ENCODE peak calls at places on chromosomes 13 and 19, in ten cellular contexts. One of them, this sample, is unnamed. For H3K36me3, the result is how much of the 10 kb centered on the place peaks cover.

GRCh38 chr19:49761625-49762311 is 1.3 kb downstream of the TSKS start:
- DNase-seq in Peyer's patch: no peak
- DNase-seq in left ventricle myocardium inferior: peak
- DNase-seq in esophagus squamous epithelium: no peak
- DNase-seq in cardiac muscle cell: peak
- DNase-seq in brain microvascular endothelial cell: peak
- DNase-seq in fibroblast of lung: peak
- DNase-seq in mucosa of descending colon: no peak
- DNase-seq in colonic mucosa: no peak
- DNase-seq in left lung: no peak
- DNase-seq in this sample: peak

GRCh38 chr13:92806215-92806614 is 420.4 kb upstream of the GPC6 start:
- DNase-seq in mucosa of descending colon: no peak
- DNase-seq in Peyer's patch: no peak
- DNase-seq in colonic mucosa: peak
- DNase-seq in brain microvascular endothelial cell: no peak
- DNase-seq in cardiac muscle cell: no peak
- DNase-seq in fibroblast of lung: peak
- DNase-seq in left lung: no peak
- DNase-seq in esophagus squamous epithelium: no peak
- DNase-seq in left ventricle myocardium inferior: no peak
- DNase-seq in this sample: no peak

GRCh38 chr13:99119686-99120085 is 81.0 kb upstream of the UBAC2 start:
- DNase-seq in Peyer's patch: no peak
- DNase-seq in colonic mucosa: no peak
- DNase-seq in esophagus squamous epithelium: no peak
- DNase-seq in cardiac muscle cell: no peak
- DNase-seq in left lung: no peak
- DNase-seq in brain microvascular endothelial cell: peak
- DNase-seq in mucosa of descending colon: no peak
- DNase-seq in fibroblast of lung: no peak
- DNase-seq in left ventricle myocardium inferior: no peak
- DNase-seq in this sample: no peak

GRCh38 chr13:99281811-99282263 is 23.7 kb upstream of the GPR18 start:
- DNase-seq in esophagus squamous epithelium: no peak
- DNase-seq in colonic mucosa: peak
- DNase-seq in Peyer's patch: peak
- DNase-seq in left lung: peak
- DNase-seq in left ventricle myocardium inferior: peak
- DNase-seq in brain microvascular endothelial cell: no peak
- DNase-seq in mucosa of descending colon: peak
- DNase-seq in fibroblast of lung: no peak
- DNase-seq in cardiac muscle cell: no peak
- DNase-seq in this sample: no peak

GRCh38 chr19:34214040-34214439 is 40.3 kb upstream of the GARRE1 start:
- DNase-seq in colonic mucosa: no peak
- DNase-seq in left ventricle myocardium inferior: no peak
- DNase-seq in left lung: no peak
- DNase-seq in brain microvascular endothelial cell: no peak
- DNase-seq in Peyer's patch: no peak
- DNase-seq in cardiac muscle cell: no peak
- DNase-seq in mucosa of descending colon: no peak
- DNase-seq in esophagus squamous epithelium: no peak
- DNase-seq in fibroblast of lung: no peak
- DNase-seq in this sample: no peak

GRCh38 chr13:111629457-111629856 is 309.0 kb downstream of the TEX29 start:
- DNase-seq in Peyer's patch: no peak
- DNase-seq in esophagus squamous epithelium: no peak
- DNase-seq in left lung: no peak
- DNase-seq in colonic mucosa: no peak
- DNase-seq in mucosa of descending colon: no peak
- DNase-seq in brain microvascular endothelial cell: no peak
- DNase-seq in left ventricle myocardium inferior: no peak
- DNase-seq in cardiac muscle cell: no peak
- DNase-seq in fibroblast of lung: no peak
- DNase-seq in this sample: no peak

GRCh38 chr13:106139942-106140341 is 395.5 kb downstream of the EFNB2 start:
- DNase-seq in fibroblast of lung: no peak
- DNase-seq in mucosa of descending colon: no peak
- DNase-seq in esophagus squamous epithelium: no peak
- DNase-seq in cardiac muscle cell: no peak
- DNase-seq in brain microvascular endothelial cell: no peak
- DNase-seq in left lung: no peak
- DNase-seq in colonic mucosa: no peak
- DNase-seq in Peyer's patch: no peak
- DNase-seq in left ventricle myocardium inferior: no peak
- DNase-seq in this sample: no peak

GRCh38 chr13:33123066-33123940 is 107.1 kb downstream of the KL start:
- DNase-seq in esophagus squamous epithelium: no peak
- DNase-seq in brain microvascular endothelial cell: no peak
- DNase-seq in Peyer's patch: peak
- DNase-seq in colonic mucosa: no peak
- DNase-seq in left ventricle myocardium inferior: peak
- DNase-seq in mucosa of descending colon: no peak
- DNase-seq in cardiac muscle cell: peak
- DNase-seq in fibroblast of lung: peak
- DNase-seq in left lung: no peak
- DNase-seq in this sample: no peak

GRCh38 chr19:10228925-10229324 is 2.2 kb downstream of the S1PR2 start:
- DNase-seq in colonic mucosa: peak
- DNase-seq in left lung: no peak
- DNase-seq in brain microvascular endothelial cell: peak
- DNase-seq in Peyer's patch: peak
- DNase-seq in fibroblast of lung: peak
- DNase-seq in esophagus squamous epithelium: no peak
- DNase-seq in cardiac muscle cell: peak
- DNase-seq in left ventricle myocardium inferior: no peak
- DNase-seq in mucosa of descending colon: no peak
- DNase-seq in this sample: peak

GRCh38 chr13:41004875-41005693 is 14.0 kb downstream of the ELF1 start:
- DNase-seq in esophagus squamous epithelium: no peak
- DNase-seq in colonic mucosa: no peak
- DNase-seq in left ventricle myocardium inferior: no peak
- DNase-seq in Peyer's patch: no peak
- DNase-seq in fibroblast of lung: no peak
- DNase-seq in cardiac muscle cell: no peak
- DNase-seq in left lung: no peak
- DNase-seq in brain microvascular endothelial cell: no peak
- DNase-seq in mucosa of descending colon: no peak
- DNase-seq in this sample: no peak

GRCh38 chr19:19204181-19204580 is 967 bp upstream of the NR2C2AP start:
- DNase-seq in left ventricle myocardium inferior: no peak
- DNase-seq in cardiac muscle cell: no peak
- DNase-seq in mucosa of descending colon: no peak
- DNase-seq in brain microvascular endothelial cell: no peak
- DNase-seq in colonic mucosa: no peak
- DNase-seq in fibroblast of lung: no peak
- DNase-seq in Peyer's patch: no peak
- DNase-seq in esophagus squamous epithelium: no peak
- DNase-seq in left lung: no peak
- DNase-seq in this sample: no peak

GRCh38 chr19:35468637-35469036 is 20.6 kb downstream of the FFAR2 start:
- DNase-seq in cardiac muscle cell: peak
- DNase-seq in brain microvascular endothelial cell: peak
- DNase-seq in left ventricle myocardium inferior: peak
- DNase-seq in left lung: peak
- DNase-seq in esophagus squamous epithelium: no peak
- DNase-seq in colonic mucosa: peak
- DNase-seq in Peyer's patch: peak
- DNase-seq in fibroblast of lung: peak
- DNase-seq in mucosa of descending colon: peak
- DNase-seq in this sample: peak

GRCh38 chr19:49165865-49166301 is 8.3 kb downstream of the TRPM4 start:
- DNase-seq in Peyer's patch: no peak
- DNase-seq in esophagus squamous epithelium: no peak
- DNase-seq in left ventricle myocardium inferior: no peak
- DNase-seq in left lung: no peak
- DNase-seq in colonic mucosa: no peak
- DNase-seq in fibroblast of lung: no peak
- DNase-seq in mucosa of descending colon: peak
- DNase-seq in cardiac muscle cell: no peak
- DNase-seq in brain microvascular endothelial cell: no peak
- DNase-seq in this sample: no peak

GRCh38 chr19:15288146-15288963 is 44.0 kb downstream of the BRD4 start:
- DNase-seq in left lung: peak
- DNase-seq in esophagus squamous epithelium: no peak
- DNase-seq in colonic mucosa: no peak
- DNase-seq in mucosa of descending colon: peak
- DNase-seq in left ventricle myocardium inferior: no peak
- DNase-seq in brain microvascular endothelial cell: no peak
- DNase-seq in Peyer's patch: peak
- DNase-seq in fibroblast of lung: no peak
- DNase-seq in cardiac muscle cell: no peak
- DNase-seq in this sample: no peak

GRCh38 chr19:13993554-13994308 is 12.4 kb downstream of the RFX1 start:
- DNase-seq in left ventricle myocardium inferior: no peak
- DNase-seq in left lung: peak
- DNase-seq in Peyer's patch: no peak
- DNase-seq in colonic mucosa: no peak
- DNase-seq in brain microvascular endothelial cell: peak
- DNase-seq in fibroblast of lung: no peak
- DNase-seq in cardiac muscle cell: no peak
- DNase-seq in mucosa of descending colon: no peak
- DNase-seq in esophagus squamous epithelium: no peak
- DNase-seq in this sample: no peak
- H3K36me3 ChIP-seq in left ventricle myocardium inferior: under half
- H3K36me3 ChIP-seq in left lung: half or more
- H3K36me3 ChIP-seq in Peyer's patch: under half
- H3K36me3 ChIP-seq in colonic mucosa: under half
- H3K36me3 ChIP-seq in brain microvascular endothelial cell: under half
- H3K36me3 ChIP-seq in fibroblast of lung: under half
- H3K36me3 ChIP-seq in cardiac muscle cell: under half
- H3K36me3 ChIP-seq in mucosa of descending colon: under half
- H3K36me3 ChIP-seq in esophagus squamous epithelium: under half
- H3K36me3 ChIP-seq in this sample: under half

GRCh38 chr19:40521276-40521675 is 54.5 kb downstream of the SPTBN4 start:
- DNase-seq in cardiac muscle cell: no peak
- DNase-seq in colonic mucosa: no peak
- DNase-seq in left lung: no peak
- DNase-seq in brain microvascular endothelial cell: no peak
- DNase-seq in Peyer's patch: no peak
- DNase-seq in mucosa of descending colon: no peak
- DNase-seq in fibroblast of lung: peak
- DNase-seq in esophagus squamous epithelium: no peak
- DNase-seq in left ventricle myocardium inferior: no peak
- DNase-seq in this sample: no peak
- TF ChIP-seq CTCF in cardiac muscle cell: peak
- TF ChIP-seq CTCF in colonic mucosa: no peak
- TF ChIP-seq CTCF in left lung: peak
- TF ChIP-seq CTCF in brain microvascular endothelial cell: peak
- TF ChIP-seq CTCF in Peyer's patch: no peak
- TF ChIP-seq CTCF in mucosa of descending colon: no peak
- TF ChIP-seq CTCF in fibroblast of lung: peak
- TF ChIP-seq CTCF in esophagus squamous epithelium: peak
- TF ChIP-seq CTCF in left ventricle myocardium inferior: peak
- TF ChIP-seq CTCF in this sample: no peak

GRCh38 chr19:13865578-13866462 is 11.1 kb upstream of the NANOS3 start:
- DNase-seq in Peyer's patch: no peak
- DNase-seq in brain microvascular endothelial cell: no peak
- DNase-seq in esophagus squamous epithelium: no peak
- DNase-seq in left lung: peak
- DNase-seq in fibroblast of lung: no peak
- DNase-seq in cardiac muscle cell: peak
- DNase-seq in colonic mucosa: peak
- DNase-seq in left ventricle myocardium inferior: no peak
- DNase-seq in mucosa of descending colon: no peak
- DNase-seq in this sample: no peak

GRCh38 chr19:13864513-13865242 is 12.3 kb upstream of the NANOS3 start:
- DNase-seq in left lung: no peak
- DNase-seq in left ventricle myocardium inferior: no peak
- DNase-seq in colonic mucosa: no peak
- DNase-seq in mucosa of descending colon: no peak
- DNase-seq in Peyer's patch: no peak
- DNase-seq in fibroblast of lung: no peak
- DNase-seq in cardiac muscle cell: peak
- DNase-seq in esophagus squamous epithelium: no peak
- DNase-seq in brain microvascular endothelial cell: no peak
- DNase-seq in this sample: no peak

GRCh38 chr19:13865243-13865577 is 11.7 kb upstream of the NANOS3 start:
- DNase-seq in brain microvascular endothelial cell: no peak
- DNase-seq in Peyer's patch: no peak
- DNase-seq in cardiac muscle cell: no peak
- DNase-seq in esophagus squamous epithelium: no peak
- DNase-seq in left lung: no peak
- DNase-seq in colonic mucosa: no peak
- DNase-seq in mucosa of descending colon: no peak
- DNase-seq in fibroblast of lung: no peak
- DNase-seq in left ventricle myocardium inferior: no peak
- DNase-seq in this sample: no peak

GRCh38 chr19:13861714-13862531 is 15.0 kb upstream of the NANOS3 start:
- DNase-seq in esophagus squamous epithelium: no peak
- DNase-seq in left lung: peak
- DNase-seq in fibroblast of lung: peak
- DNase-seq in colonic mucosa: peak
- DNase-seq in Peyer's patch: peak
- DNase-seq in mucosa of descending colon: peak
- DNase-seq in brain microvascular endothelial cell: peak
- DNase-seq in left ventricle myocardium inferior: peak
- DNase-seq in cardiac muscle cell: peak
- DNase-seq in this sample: peak

DNA sequence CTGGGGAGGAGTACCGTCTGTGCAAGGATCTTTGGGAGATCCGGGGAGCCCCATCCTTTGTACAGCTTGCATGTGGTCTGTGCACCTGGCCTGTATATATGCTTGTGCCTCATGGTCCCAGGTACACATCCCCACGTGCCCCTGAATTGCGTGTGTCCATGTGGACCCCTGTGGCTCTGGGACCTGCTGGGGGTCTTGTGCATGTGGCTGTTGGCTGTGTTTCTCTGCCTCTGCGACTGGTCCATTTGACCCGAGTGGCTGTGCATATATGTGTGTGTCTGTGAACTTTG is 12.8 kb upstream of the NANOS3 start:
- DNase-seq in mucosa of descending colon: no peak
- DNase-seq in brain microvascular endothelial cell: no peak
- DNase-seq in esophagus squamous epithelium: no peak
- DNase-seq in colonic mucosa: no peak
- DNase-seq in left lung: no peak
- DNase-seq in Peyer's patch: no peak
- DNase-seq in left ventricle myocardium inferior: no peak
- DNase-seq in cardiac muscle cell: no peak
- DNase-seq in fibroblast of lung: no peak
- DNase-seq in this sample: no peak
- H3K4me3 ChIP-seq in mucosa of descending colon: no peak
- H3K4me3 ChIP-seq in brain microvascular endothelial cell: no peak
- H3K4me3 ChIP-seq in esophagus squamous epithelium: no peak
- H3K4me3 ChIP-seq in colonic mucosa: no peak
- H3K4me3 ChIP-seq in left lung: no peak
- H3K4me3 ChIP-seq in Peyer's patch: no peak
- H3K4me3 ChIP-seq in left ventricle myocardium inferior: no peak
- H3K4me3 ChIP-seq in cardiac muscle cell: no peak
- H3K4me3 ChIP-seq in fibroblast of lung: no peak
- H3K4me3 ChIP-seq in this sample: no peak

DNA sequence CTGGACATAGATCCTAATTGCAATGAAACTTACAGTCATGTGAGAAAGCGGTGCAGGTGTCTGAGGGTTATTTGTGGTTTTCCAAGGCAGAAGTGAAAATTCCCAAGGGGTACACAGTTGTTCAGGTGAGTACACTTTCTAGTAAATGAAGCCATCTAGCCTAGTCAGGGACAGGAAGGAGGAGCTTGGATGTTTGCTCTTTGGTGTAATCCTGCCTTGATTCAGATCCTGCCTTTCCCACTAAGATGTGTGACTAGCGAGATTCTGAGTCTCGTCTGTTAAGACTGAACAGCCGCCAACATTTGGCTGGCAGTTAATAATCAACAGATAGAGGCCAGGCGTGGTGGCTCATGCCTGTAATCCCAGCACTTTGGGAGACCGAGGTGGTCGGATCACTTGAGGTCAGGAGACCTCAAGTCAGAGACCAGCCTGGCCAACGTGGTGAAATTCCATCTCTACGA is 2.5 kb downstream of the RPS9 start:
- DNase-seq in left lung: no peak
- DNase-seq in fibroblast of lung: peak
- DNase-seq in Peyer's patch: no peak
- DNase-seq in colonic mucosa: peak
- DNase-seq in mucosa of descending colon: peak
- DNase-seq in cardiac muscle cell: no peak
- DNase-seq in esophagus squamous epithelium: no peak
- DNase-seq in left ventricle myocardium inferior: no peak
- DNase-seq in brain microvascular endothelial cell: no peak
- DNase-seq in this sample: no peak
- H3K36me3 ChIP-seq in left lung: half or more
- H3K36me3 ChIP-seq in fibroblast of lung: under half
- H3K36me3 ChIP-seq in Peyer's patch: half or more
- H3K36me3 ChIP-seq in colonic mucosa: under half
- H3K36me3 ChIP-seq in mucosa of descending colon: under half
- H3K36me3 ChIP-seq in cardiac muscle cell: half or more
- H3K36me3 ChIP-seq in esophagus squamous epithelium: under half
- H3K36me3 ChIP-seq in left ventricle myocardium inferior: half or more
- H3K36me3 ChIP-seq in brain microvascular endothelial cell: half or more
- H3K36me3 ChIP-seq in this sample: under half